ENCODE peak calls at places on chromosomes 2 and 18, in five cellular contexts. One of them, this sample, is unnamed.

GRCh38 chr2:46298522-46299351 is 1.5 kb downstream of the EPAS1 start:
- DNase-seq in hypothalamus: peak
- DNase-seq in non-pigmented ciliary epithelial cell: no peak
- DNase-seq in stomach: peak
- DNase-seq in Daoy: peak
- DNase-seq in this sample: peak

GRCh38 chr18:44409071-44409470 is 271.6 kb upstream of the SETBP1 start:
- DNase-seq in stomach: no peak
- DNase-seq in Daoy: no peak
- DNase-seq in hypothalamus: no peak
- DNase-seq in non-pigmented ciliary epithelial cell: no peak
- DNase-seq in this sample: no peak

GRCh38 chr2:181823405-181823804 is 68.1 kb upstream of the ITPRID2 start:
- DNase-seq in hypothalamus: no peak
- DNase-seq in Daoy: peak
- DNase-seq in non-pigmented ciliary epithelial cell: no peak
- DNase-seq in stomach: no peak
- DNase-seq in this sample: no peak

GRCh38 chr18:78736015-78736690 is 243.5 kb upstream of the SALL3 start:
- DNase-seq in stomach: peak
- DNase-seq in Daoy: no peak
- DNase-seq in non-pigmented ciliary epithelial cell: no peak
- DNase-seq in hypothalamus: no peak
- DNase-seq in this sample: no peak

GRCh38 chr18:3055201-3055600 is 42.3 kb upstream of the LPIN2 start:
- DNase-seq in hypothalamus: no peak
- DNase-seq in non-pigmented ciliary epithelial cell: no peak
- DNase-seq in stomach: no peak
- DNase-seq in Daoy: no peak
- DNase-seq in this sample: no peak

GRCh38 chr2:120765911-120766757 is 30.5 kb downstream of the GLI2 start:
- DNase-seq in hypothalamus: no peak
- DNase-seq in non-pigmented ciliary epithelial cell: peak
- DNase-seq in Daoy: peak
- DNase-seq in stomach: peak
- DNase-seq in this sample: peak

GRCh38 chr2:97751752-97752151 is 38.4 kb downstream of the ZAP70 start:
- DNase-seq in stomach: no peak
- DNase-seq in Daoy: peak
- DNase-seq in hypothalamus: no peak
- DNase-seq in non-pigmented ciliary epithelial cell: no peak
- DNase-seq in this sample: no peak

GRCh38 chr2:40130251-40130994 is 321.5 kb downstream of the SLC8A1 start:
- DNase-seq in non-pigmented ciliary epithelial cell: no peak
- DNase-seq in stomach: peak
- DNase-seq in hypothalamus: no peak
- DNase-seq in Daoy: no peak
- DNase-seq in this sample: no peak

GRCh38 chr2:220835563-220835962 is 736.5 kb downstream of the EPHA4 start:
- DNase-seq in hypothalamus: no peak
- DNase-seq in non-pigmented ciliary epithelial cell: no peak
- DNase-seq in stomach: no peak
- DNase-seq in Daoy: peak
- DNase-seq in this sample: no peak

GRCh38 chr2:232502901-232503791 is 15.5 kb upstream of the ECEL1 start:
- DNase-seq in Daoy: no peak
- DNase-seq in non-pigmented ciliary epithelial cell: no peak
- DNase-seq in hypothalamus: peak
- DNase-seq in stomach: peak
- DNase-seq in this sample: peak

GRCh38 chr2:159455330-159455918 is 160.9 kb downstream of the BAZ2B start:
- DNase-seq in stomach: no peak
- DNase-seq in hypothalamus: no peak
- DNase-seq in Daoy: no peak
- DNase-seq in non-pigmented ciliary epithelial cell: no peak
- DNase-seq in this sample: no peak

GRCh38 chr2:219331560-219332213 is 857 bp downstream of the RESP18 start:
- DNase-seq in Daoy: peak
- DNase-seq in hypothalamus: no peak
- DNase-seq in stomach: no peak
- DNase-seq in non-pigmented ciliary epithelial cell: no peak
- DNase-seq in this sample: peak

GRCh38 chr2:144650886-144651285 is 131.0 kb upstream of the ZEB2 start:
- DNase-seq in Daoy: no peak
- DNase-seq in stomach: no peak
- DNase-seq in hypothalamus: no peak
- DNase-seq in non-pigmented ciliary epithelial cell: no peak
- DNase-seq in this sample: no peak

GRCh38 chr18:6255121-6255742 is 159.5 kb downstream of the L3MBTL4 start:
- DNase-seq in hypothalamus: no peak
- DNase-seq in stomach: no peak
- DNase-seq in non-pigmented ciliary epithelial cell: no peak
- DNase-seq in Daoy: no peak
- DNase-seq in this sample: no peak

GRCh38 chr2:129179199-129179598 is 800.3 kb upstream of the RAB6C start:
- DNase-seq in non-pigmented ciliary epithelial cell: no peak
- DNase-seq in Daoy: no peak
- DNase-seq in stomach: no peak
- DNase-seq in hypothalamus: no peak
- DNase-seq in this sample: no peak

GRCh38 chr2:19484736-19485135 is 126.3 kb upstream of the OSR1 start:
- DNase-seq in Daoy: no peak
- DNase-seq in stomach: no peak
- DNase-seq in non-pigmented ciliary epithelial cell: no peak
- DNase-seq in hypothalamus: no peak
- DNase-seq in this sample: no peak

GRCh38 chr2:33598472-33599174 is 476 bp downstream of the FAM98A start:
- DNase-seq in hypothalamus: no peak
- DNase-seq in Daoy: peak
- DNase-seq in stomach: no peak
- DNase-seq in non-pigmented ciliary epithelial cell: no peak
- DNase-seq in this sample: peak

GRCh38 chr2:111102216-111102615 is 18.5 kb upstream of the BCL2L11 start:
- DNase-seq in Daoy: no peak
- DNase-seq in non-pigmented ciliary epithelial cell: no peak
- DNase-seq in stomach: no peak
- DNase-seq in hypothalamus: no peak
- DNase-seq in this sample: no peak

GRCh38 chr2:88116669-88117432 is 11.0 kb downstream of the FABP1 start:
- DNase-seq in stomach: no peak
- DNase-seq in non-pigmented ciliary epithelial cell: no peak
- DNase-seq in Daoy: no peak
- DNase-seq in hypothalamus: no peak
- DNase-seq in this sample: no peak

GRCh38 chr2:143068094-143068890 is 60.9 kb upstream of the ARHGAP15 start:
- DNase-seq in Daoy: no peak
- DNase-seq in non-pigmented ciliary epithelial cell: no peak
- DNase-seq in hypothalamus: no peak
- DNase-seq in stomach: no peak
- DNase-seq in this sample: peak

GRCh38 chr2:48756289-48756688 is 765 bp upstream of the LHCGR start:
- DNase-seq in Daoy: no peak
- DNase-seq in hypothalamus: no peak
- DNase-seq in non-pigmented ciliary epithelial cell: no peak
- DNase-seq in stomach: no peak
- DNase-seq in this sample: no peak

GRCh38 chr2:111198701-111199100 is 78.0 kb downstream of the BCL2L11 start:
- DNase-seq in hypothalamus: no peak
- DNase-seq in stomach: no peak
- DNase-seq in Daoy: no peak
- DNase-seq in non-pigmented ciliary epithelial cell: no peak
- DNase-seq in this sample: no peak

GRCh38 chr18:13139885-13140450 is 78.6 kb upstream of the LDLRAD4 start:
- DNase-seq in non-pigmented ciliary epithelial cell: no peak
- DNase-seq in Daoy: no peak
- DNase-seq in stomach: no peak
- DNase-seq in hypothalamus: no peak
- DNase-seq in this sample: no peak

GRCh38 chr18:45686892-45687611 is 36.9 kb upstream of the SLC14A1 start:
- DNase-seq in stomach: no peak
- DNase-seq in non-pigmented ciliary epithelial cell: no peak
- DNase-seq in Daoy: no peak
- DNase-seq in hypothalamus: no peak
- DNase-seq in this sample: no peak

GRCh38 chr2:156437272-156437671 is 1.1 kb downstream of the GPD2 start:
- DNase-seq in stomach: peak
- DNase-seq in hypothalamus: peak
- DNase-seq in non-pigmented ciliary epithelial cell: no peak
- DNase-seq in Daoy: no peak
- DNase-seq in this sample: no peak

GRCh38 chr2:104312684-104313083 is 541.2 kb upstream of the POU3F3 start:
- DNase-seq in non-pigmented ciliary epithelial cell: no peak
- DNase-seq in hypothalamus: no peak
- DNase-seq in Daoy: no peak
- DNase-seq in stomach: no peak
- DNase-seq in this sample: no peak

GRCh38 chr2:117935954-117936353 is 77.9 kb downstream of the CCDC93 start:
- DNase-seq in non-pigmented ciliary epithelial cell: no peak
- DNase-seq in hypothalamus: no peak
- DNase-seq in stomach: no peak
- DNase-seq in Daoy: no peak
- DNase-seq in this sample: no peak

This sample was measured in dermis blood vessel endothelial cell.